ENCODE peak calls at places on chromosomes 16 and 17, in five cellular contexts. H is stomach, V is coronary artery, S is fibroblast of lung, Z is adrenal gland. B is an unnamed sample.

GRCh38 chr17:50959341-50959740 is 93.2 kb upstream of the TOB1 start:
- DNase-seq in Z (no peak), V (no peak), S (no peak), H (no peak), B (no peak)

GRCh38 chr17:57732062-57732461 is 13.0 kb downstream of the CCDC182 start:
- DNase-seq in H (no peak), Z (peak; percentile 83), V (no peak), S (no peak), B (no peak)

GRCh38 chr16:88309905-88310259 is 72.9 kb upstream of the ZNF469 start:
- DNase-seq in Z (no peak), V (no peak), S (no peak), H (no peak), B (no peak)

GRCh38 chr16:15907863-15908478 is 19.6 kb upstream of the CEP20 start:
- DNase-seq in H (peak; percentile 35), Z (peak; percentile 60), V (no peak), S (peak; percentile 30), B (peak; percentile 24)

GRCh38 chr16:85724126-85724879 is 26.6 kb downstream of the C16orf74 start:
- DNase-seq in Z (no peak), S (no peak), V (no peak), H (no peak), B (no peak)

GRCh38 chr16:29141586-29142324 is 156.9 kb downstream of the LAT start:
- DNase-seq in V (no peak), H (no peak), Z (no peak), S (no peak), B (no peak)

GRCh38 chr17:71430281-71430680 is 690.5 kb upstream of the SOX9 start:
- DNase-seq in S (no peak), H (no peak), V (no peak), Z (no peak), B (no peak)

GRCh38 chr17:57211010-57211411 is 45.3 kb upstream of the MSI2 start:
- DNase-seq in V (no peak), S (peak; percentile 16), H (no peak), Z (no peak), B (no peak)

GRCh38 chr16:82709987-82710386 is 83.2 kb downstream of the CDH13 start:
- DNase-seq in Z (no peak), V (no peak), H (no peak), S (no peak), B (no peak)

GRCh38 chr17:333626-334396 is 18.8 kb downstream of the RPH3AL start:
- DNase-seq in V (no peak), S (peak; percentile 54), H (peak; percentile 60), Z (peak; percentile 97), B (no peak)

GRCh38 chr16:90023078-90023447 is 3.8 kb upstream of the DBNDD1 start:
- DNase-seq in H (no peak), Z (peak; percentile 47), V (no peak), S (no peak), B (no peak)

GRCh38 chr17:7557825-7558543 is 566 bp upstream of the TNFSF13 start:
- DNase-seq in H (peak; percentile 96), S (peak; percentile 72), Z (peak; percentile 94), V (peak; percentile 87), B (peak; percentile 93)

GRCh38 chr17:76953926-76954325 is 85.7 kb downstream of the MGAT5B start:
- DNase-seq in H (no peak), S (no peak), V (no peak), Z (no peak), B (no peak)

GRCh38 chr16:86536621-86537020 is 18.4 kb downstream of the MTHFSD start:
- DNase-seq in H (no peak), V (no peak), Z (no peak), S (no peak), B (no peak)

GRCh38 chr16:88455610-88456355 is 2.7 kb downstream of the ZFPM1 start:
- DNase-seq in Z (peak; percentile 68), S (peak; percentile 47), V (no peak), H (peak; percentile 49), B (peak; percentile 60)

GRCh38 chr17:82734987-82735866 is at the start of gene FN3K:
- DNase-seq in V (peak; percentile 84), Z (peak; percentile 89), H (peak; percentile 74), S (peak; percentile 77), B (peak; percentile 80)

GRCh38 chr17:80632046-80632581 is 87.5 kb downstream of the RPTOR start:
- DNase-seq in H (no peak), S (no peak), Z (no peak), V (no peak), B (no peak)

DNA sequence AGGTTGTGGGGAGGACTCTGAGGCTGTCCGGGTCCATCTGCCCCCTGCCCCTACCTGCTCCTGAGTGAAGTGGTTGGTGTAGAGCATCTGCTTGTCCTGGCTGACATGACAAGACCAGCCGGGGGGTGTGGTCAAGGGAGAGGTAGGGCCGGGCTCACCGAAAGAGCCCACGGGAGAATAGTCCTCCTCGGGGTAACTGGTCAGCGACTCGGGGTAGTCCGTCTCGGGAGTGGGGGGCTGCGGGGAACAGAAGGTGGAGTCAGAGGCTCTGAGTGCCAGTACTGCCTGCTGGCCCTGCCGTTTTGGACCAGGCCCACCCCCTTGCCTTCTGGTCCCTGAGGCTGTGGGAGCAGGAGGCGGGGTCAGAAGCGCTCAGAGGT is 27.8 kb downstream of the ARHGAP27 start:
- DNase-seq in Z (no peak), V (no peak), H (no peak), S (no peak), B (no peak)
- H3K4me3 ChIP-seq in Z (no peak overlapping the region), V (no peak overlapping the region), H (no peak overlapping the region), S (no peak overlapping the region), B (no peak overlapping the region)

GRCh38 chr17:21511368-21512195 is 135.4 kb downstream of the KCNJ12 start:
- DNase-seq in H (peak; percentile 86), S (peak; percentile 77), Z (peak; percentile 85), V (peak; percentile 89), B (peak; percentile 85)
- TF ChIP-seq CTCF in H (peak; percentile 84), S (peak; percentile 63), Z (peak; percentile 77), V (peak; percentile 79), B (peak; percentile 63)

GRCh38 chr16:67179421-67180080 is 4.2 kb downstream of the MATCAP1 start:
- DNase-seq in S (no peak), Z (no peak), H (no peak), V (no peak), B (no peak)

GRCh38 chr16:67174706-67175231 is 4.4 kb downstream of the NOL3 start:
- DNase-seq in V (no peak), H (no peak), S (no peak), Z (no peak), B (no peak)

GRCh38 chr16:67176662-67177061 is 6.3 kb downstream of the NOL3 start:
- DNase-seq in H (no peak), S (no peak), Z (no peak), V (no peak), B (no peak)

GRCh38 chr16:67180166-67180565 is 3.6 kb downstream of the MATCAP1 start:
- DNase-seq in H (no peak), V (no peak), Z (no peak), S (no peak), B (no peak)

GRCh38 chr16:67177743-67178699 is 5.7 kb downstream of the MATCAP1 start:
- DNase-seq in S (peak; percentile 52), V (no peak), H (peak; percentile 88), Z (peak; percentile 82), B (peak; percentile 59)
- H3K4me3 ChIP-seq in S (peak overlapping the region; percentile 45), V (peak overlapping the region; percentile 67), H (peak overlapping the region; percentile 47), Z (no peak overlapping the region), B (peak overlapping the region; percentile 17)

GRCh38 chr17:63621684-63622570 is at the start of gene MAP3K3:
- DNase-seq in S (peak; percentile 100), Z (peak; percentile 100), V (peak; percentile 100), H (peak; percentile 98), B (peak; percentile 100)
- TF ChIP-seq CTCF in S (peak; percentile 17), Z (no peak), V (no peak), H (peak; percentile 14), B (no peak)

DNA sequence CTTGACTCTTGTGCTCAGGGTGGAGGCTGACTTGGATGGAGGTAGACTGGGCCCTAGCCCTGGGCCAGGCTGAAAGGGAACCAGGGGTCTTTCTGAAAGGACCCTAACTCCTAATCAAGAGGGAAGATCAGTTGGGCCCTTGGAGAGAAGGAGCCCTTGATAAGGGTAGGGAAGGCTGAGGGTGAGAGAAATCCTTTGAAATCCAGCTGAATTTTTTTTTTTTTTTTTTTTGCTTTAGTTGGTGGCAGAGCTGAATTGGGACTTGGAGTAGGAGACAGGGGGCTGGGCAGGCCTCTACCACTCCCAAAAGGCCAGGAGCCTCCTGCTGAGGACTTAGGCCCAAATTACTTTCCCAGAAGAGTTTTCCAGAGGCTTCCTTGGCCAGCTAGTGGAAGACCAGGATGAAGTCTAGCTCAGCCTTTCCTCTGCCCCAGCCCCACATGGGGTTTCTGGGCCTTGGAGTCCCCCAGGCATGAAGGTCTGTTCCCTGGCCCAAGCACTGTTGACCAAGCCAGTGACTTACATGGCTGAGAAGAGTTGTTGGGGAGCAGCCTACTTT is 641 bp upstream of the HOXB3 start:
- DNase-seq in S (no peak), V (no peak), H (no peak), Z (no peak), B (no peak)
- H3K4me3 ChIP-seq in S (peak overlapping the region; percentile 98), V (no peak overlapping the region), H (peak overlapping the region; percentile 38), Z (no peak overlapping the region), B (no peak overlapping the region)

GRCh38 chr17:68457539-68458259 is 403 bp upstream of the WIPI1 start:
- DNase-seq in S (peak; percentile 97), H (peak; percentile 100), V (peak; percentile 99), Z (peak; percentile 100), B (peak; percentile 99)
- TF ChIP-seq CTCF in S (no peak), H (peak; percentile 5), V (no peak), Z (no peak), B (no peak)